ENCODE peak calls at places on chromosomes 11 and 22, in eight cellular contexts. J, L, W, A, T, I, G and F are unnamed samples.
A peak's percentile ranks its signal among the peaks of the same experiment; 100 is the strongest.

GRCh38 chr11:31943056-31943780 is 132.1 kb upstream of the PAX6 start:
- DNase-seq in L (no peak), G (no peak), W (no peak), T (peak; percentile 74), J (no peak), A (no peak), I (no peak), F (no peak)

GRCh38 chr22:28710112-28710888 is 30.7 kb upstream of the TTC28 start:
- DNase-seq in G (peak; percentile 78), W (peak; percentile 93), A (no peak), I (no peak), T (no peak), L (no peak), J (no peak), F (no peak)

GRCh38 chr22:29400576-29400975 is 12.2 kb upstream of the AP1B1 start:
- DNase-seq in T (no peak), A (no peak), J (no peak), L (no peak), G (no peak), W (no peak), I (no peak), F (no peak)

GRCh38 chr22:20062766-20063083 is 17.3 kb upstream of the DGCR8 start:
- DNase-seq in T (no peak), A (no peak), W (peak; percentile 55), G (peak; percentile 92), I (no peak), J (no peak), L (no peak), F (no peak)

GRCh38 chr22:20748820-20749428 is 25.0 kb upstream of the SERPIND1 start:
- DNase-seq in W (peak; percentile 52), A (no peak), T (no peak), J (no peak), L (no peak), I (no peak), G (no peak), F (no peak)

GRCh38 chr11:105109855-105110750 is 29.5 kb downstream of the CARD18 start:
- DNase-seq in J (no peak), W (peak; percentile 38), T (no peak), G (peak; percentile 32), A (no peak), L (no peak), I (no peak), F (no peak)

GRCh38 chr11:44747836-44748235 is 21.1 kb downstream of the TSPAN18 start:
- DNase-seq in W (no peak), A (no peak), T (no peak), G (no peak), J (no peak), I (no peak), L (no peak), F (no peak)

GRCh38 chr22:47200273-47201051 is 438.0 kb downstream of the TBC1D22A start:
- DNase-seq in I (peak; percentile 7), T (peak; percentile 89), G (no peak), A (no peak), J (no peak), L (no peak), W (no peak), F (peak; percentile 80)

GRCh38 chr11:561148-562003 is 606 bp downstream of the RASSF7 start:
- DNase-seq in G (peak; percentile 66), W (no peak), A (no peak), T (no peak), J (no peak), I (no peak), L (peak; percentile 53), F (no peak)

GRCh38 chr22:37026325-37026724 is 6.8 kb downstream of the MPST start:
- DNase-seq in G (no peak), L (no peak), A (no peak), T (no peak), W (no peak), J (no peak), I (no peak), F (no peak)

GRCh38 chr11:704799-705645 is 1.0 kb upstream of the EPS8L2 start:
- DNase-seq in W (no peak), A (peak; percentile 90), L (no peak), I (no peak), G (peak; percentile 36), J (no peak), T (no peak), F (no peak)

DNA sequence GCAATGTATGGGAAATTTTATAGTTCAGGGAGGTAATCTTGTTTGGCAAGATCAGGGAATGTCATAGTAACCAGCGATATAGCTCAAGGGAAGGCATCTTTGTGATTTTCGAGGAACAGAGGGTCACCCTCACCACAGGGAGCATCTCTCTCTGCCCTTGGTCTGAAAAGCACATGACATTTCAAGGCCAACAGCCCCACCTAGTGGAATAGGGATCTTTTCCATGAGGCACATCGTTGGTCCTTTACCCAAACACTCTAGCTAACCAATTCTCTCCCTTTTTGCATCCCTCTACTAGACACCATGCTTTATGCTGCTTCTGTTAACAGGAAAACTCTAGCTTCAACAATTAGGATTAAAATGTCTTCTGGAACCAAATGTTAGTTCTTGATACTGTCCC is 179.0 kb downstream of the GRM5 start:
- DNase-seq in A (no peak), T (no peak), J (peak; percentile 57), W (peak; percentile 46), L (peak; percentile 42), G (peak; percentile 60), I (no peak), F (no peak)
- TF ChIP-seq CTCF in A (no peak), T (no peak), J (peak; percentile 45), W (peak; percentile 57), L (peak; percentile 31), G (peak; percentile 26), I (no peak), F (no peak)

GRCh38 chr22:17897411-17897810 is 123.1 kb upstream of the BID start:
- DNase-seq in J (no peak), A (no peak), G (no peak), L (no peak), I (no peak), T (no peak), W (no peak), F (no peak)

GRCh38 chr22:17898375-17898774 is 124.1 kb upstream of the BID start:
- DNase-seq in W (no peak), G (no peak), T (no peak), I (no peak), L (no peak), J (no peak), A (no peak), F (no peak)

GRCh38 chr22:17897864-17898263 is 123.6 kb upstream of the BID start:
- DNase-seq in G (no peak), I (no peak), L (no peak), T (no peak), J (no peak), A (no peak), W (no peak), F (no peak)

GRCh38 chr22:17893900-17894299 is 119.6 kb upstream of the BID start:
- DNase-seq in W (no peak), I (no peak), L (no peak), J (no peak), G (no peak), A (no peak), T (no peak), F (no peak)

GRCh38 chr22:17896552-17896951 is 122.3 kb upstream of the BID start:
- DNase-seq in L (peak; percentile 35), J (peak; percentile 67), T (no peak), I (no peak), W (peak; percentile 27), A (no peak), G (no peak), F (no peak)
- TF ChIP-seq CTCF in L (peak; percentile 45), J (peak; percentile 44), T (peak; percentile 72), I (peak; percentile 19), W (peak; percentile 32), A (peak; percentile 37), G (peak; percentile 36), F (peak; percentile 35)

GRCh38 chr11:69657911-69658605 is 17.1 kb downstream of the LTO1 start:
- DNase-seq in L (peak; percentile 62), A (no peak), J (peak; percentile 78), T (no peak), G (no peak), I (no peak), W (peak; percentile 33), F (no peak)
- TF ChIP-seq CTCF in L (no peak), A (no peak), J (no peak), T (no peak), G (no peak), I (no peak), W (no peak), F (no peak)

DNA sequence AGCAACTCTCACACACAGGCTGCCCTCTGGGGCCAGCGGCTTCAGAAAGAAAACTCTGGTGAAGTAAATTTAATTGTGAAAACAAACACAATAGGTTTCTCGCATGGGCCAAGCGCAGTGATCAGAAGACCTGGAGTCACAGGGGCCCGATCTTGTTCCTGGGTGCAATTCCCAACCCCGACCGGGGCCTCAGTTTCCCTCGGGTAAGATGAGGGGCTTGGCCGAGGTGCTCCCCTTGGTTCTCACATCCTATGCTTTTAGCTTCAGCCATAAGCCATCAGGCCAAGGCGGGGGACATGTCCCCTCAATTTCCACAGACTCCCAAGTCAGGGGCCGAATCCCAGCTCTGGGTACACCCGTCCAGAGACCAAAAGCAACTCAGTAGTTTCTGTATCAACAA is 11.5 kb downstream of the PHF21B start:
- DNase-seq in T (no peak), J (no peak), I (no peak), W (no peak), G (no peak), L (no peak), A (no peak), F (no peak)
- TF ChIP-seq CTCF in T (no peak), J (no peak), I (no peak), W (no peak), G (no peak), L (no peak), A (no peak), F (no peak)

GRCh38 chr11:118485273-118485672 is 42.0 kb upstream of the TTC36 start:
- DNase-seq in L (no peak), T (no peak), G (no peak), W (no peak), J (no peak), I (no peak), A (no peak), F (no peak)
- TF ChIP-seq CTCF in L (no peak), T (no peak), G (no peak), W (no peak), J (no peak), I (no peak), A (no peak), F (peak; percentile 26)

DNA sequence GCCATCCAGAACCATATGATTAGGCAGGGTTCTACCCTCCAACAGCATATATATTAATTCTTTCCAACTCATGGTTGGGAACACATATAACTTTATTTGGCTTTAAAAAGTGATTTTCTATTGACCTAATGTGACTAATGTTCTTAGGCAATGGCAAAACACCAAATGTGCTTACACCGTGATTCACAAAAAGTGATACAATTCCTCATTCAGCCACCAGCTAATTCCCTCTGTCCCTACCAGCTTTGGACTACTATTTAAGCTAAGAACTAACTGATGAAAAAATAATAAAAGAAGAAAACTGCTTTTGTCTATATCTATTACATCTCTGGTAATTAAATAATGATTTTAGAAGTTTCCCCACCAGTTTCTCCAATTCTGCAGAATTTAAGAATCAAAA is 4.7 kb downstream of the CTSC start:
- DNase-seq in W (no peak), L (no peak), I (no peak), G (peak; percentile 64), A (no peak), T (no peak), J (no peak), F (no peak)
- TF ChIP-seq CTCF in W (no peak), L (no peak), I (no peak), G (no peak), A (no peak), T (no peak), J (no peak), F (no peak)